ENCODE peak calls at places on chromosomes 4 and X, in ten cellular contexts. U is cardiac muscle cell, N is A673, A is IMR-90, P is breast epithelium, M is foreskin fibroblast, T is lower leg skin, Y is AG04450, Q is choroid plexus epithelial cell, Z is ascending aorta. I is an unnamed sample.

GRCh38 chrX:71998836-71999509 is 88.3 kb downstream of the NHSL2 start:
- DNase-seq in U (peak; percentile 31), N (peak; percentile 59), A (no peak), P (no peak), M (no peak), T (peak; percentile 82), Y (no peak), Q (no peak), Z (no peak), I (no peak)

GRCh38 chrX:10001496-10001895 is 34.3 kb downstream of the CLDN34 start:
- DNase-seq in U (no peak), N (no peak), A (no peak), P (no peak), M (no peak), T (no peak), Y (no peak), Q (no peak), Z (no peak), I (no peak)

GRCh38 chrX:122218666-122219065 is 965.4 kb upstream of the GRIA3 start:
- DNase-seq in U (no peak), N (no peak), A (no peak), P (no peak), M (no peak), T (no peak), Y (no peak), Q (no peak), Z (no peak), I (no peak)

GRCh38 chr4:158913766-158914165 is 144.9 kb downstream of the FNIP2 start:
- DNase-seq in U (no peak), N (no peak), A (no peak), P (no peak), M (peak; percentile 18), T (no peak), Y (no peak), Q (no peak), Z (no peak), I (no peak)

GRCh38 chrX:23511783-23512182 is 155.5 kb upstream of the PRDX4 start:
- DNase-seq in U (no peak), N (no peak), A (no peak), P (no peak), M (no peak), T (no peak), Y (no peak), Q (no peak), Z (no peak), I (no peak)

GRCh38 chr4:105990933-105991332 is 95.7 kb downstream of the NPNT start:
- DNase-seq in U (peak; percentile 41), N (no peak), A (peak; percentile 30), P (peak; percentile 91), M (peak; percentile 21), T (peak; percentile 89), Y (no peak), Q (peak; percentile 84), Z (peak; percentile 86), I (no peak)

GRCh38 chrX:8191022-8191421 is 20.0 kb upstream of the VCX2 start:
- DNase-seq in U (no peak), N (no peak), A (no peak), P (peak; percentile 55), M (no peak), T (peak; percentile 85), Y (no peak), Q (no peak), Z (no peak), I (no peak)

GRCh38 chr4:86048426-86048825 is 311.4 kb downstream of the MAPK10 start:
- DNase-seq in U (no peak), N (no peak), A (peak; percentile 40), P (no peak), M (peak; percentile 71), T (no peak), Y (no peak), Q (no peak), Z (no peak), I (peak; percentile 37)

GRCh38 chr4:184937030-184937710 is 81.1 kb upstream of the HELT start:
- DNase-seq in U (no peak), N (no peak), A (no peak), P (no peak), M (no peak), T (no peak), Y (no peak), Q (no peak), Z (no peak), I (no peak)

GRCh38 chr4:988726-989721 is 2.2 kb downstream of the IDUA start:
- DNase-seq in U (no peak), N (no peak), A (no peak), P (no peak), M (no peak), T (no peak), Y (no peak), Q (no peak), Z (peak; percentile 62), I (no peak)

GRCh38 chr4:10256203-10256602 is 139.6 kb upstream of the WDR1 start:
- DNase-seq in U (no peak), N (no peak), A (no peak), P (no peak), M (no peak), T (no peak), Y (no peak), Q (no peak), Z (no peak), I (no peak)

GRCh38 chr4:126264839-126265238 is 950.1 kb downstream of the FAT4 start:
- DNase-seq in U (peak; percentile 50), N (no peak), A (peak; percentile 59), P (no peak), M (peak; percentile 29), T (no peak), Y (no peak), Q (peak; percentile 73), Z (no peak), I (no peak)

GRCh38 chrX:39504850-39505259 is 592.9 kb downstream of the BCOR start:
- DNase-seq in U (peak; percentile 53), N (peak; percentile 47), A (no peak), P (no peak), M (no peak), T (no peak), Y (no peak), Q (peak; percentile 5), Z (no peak), I (no peak)

GRCh38 chrX:30530591-30530990 is 47.0 kb downstream of the TASL start:
- DNase-seq in U (peak; percentile 43), N (no peak), A (peak; percentile 60), P (no peak), M (no peak), T (no peak), Y (no peak), Q (peak; percentile 58), Z (no peak), I (no peak)

GRCh38 chrX:132631579-132632232 is 142.9 kb upstream of the MBNL3 start:
- DNase-seq in U (peak; percentile 53), N (peak; percentile 46), A (peak; percentile 40), P (no peak), M (no peak), T (no peak), Y (no peak), Q (peak; percentile 52), Z (no peak), I (no peak)

DNA sequence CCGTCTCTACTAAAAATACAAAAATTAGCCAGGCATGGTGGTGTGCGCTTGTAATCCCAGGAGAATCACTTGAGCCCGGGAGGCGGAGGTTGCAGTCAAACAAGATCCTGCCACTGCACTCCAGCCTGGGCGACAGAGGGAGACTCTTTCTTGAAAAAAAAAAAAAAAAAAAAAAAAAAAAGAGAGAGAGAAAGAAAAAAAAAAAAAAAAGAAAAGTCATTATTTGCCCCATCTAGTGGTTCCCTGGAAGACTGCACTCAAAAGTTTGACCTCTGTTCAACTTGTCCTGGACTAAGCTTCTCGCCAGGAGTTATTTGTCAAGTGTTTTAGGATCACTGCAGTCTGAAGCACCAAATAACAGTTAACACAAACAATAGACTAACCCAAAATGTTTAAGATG is 45.3 kb upstream of the KCTD8 start:
- DNase-seq in U (peak; percentile 6), N (peak; percentile 19), A (no peak), P (no peak), M (no peak), T (no peak), Y (no peak), Q (peak; percentile 15), Z (no peak), I (no peak)
- TF ChIP-seq CTCF in U (peak; percentile 34), N (peak; percentile 44), A (peak; percentile 41), P (no peak), M (peak; percentile 21), T (no peak), Y (peak; percentile 36), Q (peak; percentile 48), Z (no peak), I (peak; percentile 6)

DNA sequence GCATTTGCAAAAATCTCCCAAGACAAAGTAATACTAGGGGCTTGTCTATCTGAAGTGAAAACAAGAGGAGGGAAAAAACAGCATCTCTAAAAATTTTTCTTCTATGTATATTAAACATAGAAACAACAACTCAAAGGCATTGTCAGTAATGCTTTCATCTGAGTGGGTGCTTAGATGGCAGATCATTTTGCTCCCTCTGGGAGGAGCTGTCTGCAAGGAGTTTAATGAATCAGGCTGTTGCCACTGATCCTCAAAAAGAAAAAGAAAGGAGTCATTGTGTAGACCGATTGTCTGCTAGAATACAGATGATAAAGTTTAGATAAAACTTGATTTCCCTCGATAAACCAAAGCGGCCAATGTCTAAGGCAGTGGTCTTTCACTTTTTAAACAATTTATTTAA is 49.7 kb upstream of the KLHL8 start:
- DNase-seq in U (peak; percentile 75), N (peak; percentile 51), A (peak; percentile 52), P (no peak), M (peak; percentile 12), T (no peak), Y (peak; percentile 1), Q (peak; percentile 81), Z (no peak), I (no peak)
- TF ChIP-seq CTCF in U (peak; percentile 73), N (peak; percentile 66), A (peak; percentile 64), P (no peak), M (peak; percentile 54), T (no peak), Y (peak; percentile 60), Q (peak; percentile 85), Z (peak; percentile 47), I (peak; percentile 40)

DNA sequence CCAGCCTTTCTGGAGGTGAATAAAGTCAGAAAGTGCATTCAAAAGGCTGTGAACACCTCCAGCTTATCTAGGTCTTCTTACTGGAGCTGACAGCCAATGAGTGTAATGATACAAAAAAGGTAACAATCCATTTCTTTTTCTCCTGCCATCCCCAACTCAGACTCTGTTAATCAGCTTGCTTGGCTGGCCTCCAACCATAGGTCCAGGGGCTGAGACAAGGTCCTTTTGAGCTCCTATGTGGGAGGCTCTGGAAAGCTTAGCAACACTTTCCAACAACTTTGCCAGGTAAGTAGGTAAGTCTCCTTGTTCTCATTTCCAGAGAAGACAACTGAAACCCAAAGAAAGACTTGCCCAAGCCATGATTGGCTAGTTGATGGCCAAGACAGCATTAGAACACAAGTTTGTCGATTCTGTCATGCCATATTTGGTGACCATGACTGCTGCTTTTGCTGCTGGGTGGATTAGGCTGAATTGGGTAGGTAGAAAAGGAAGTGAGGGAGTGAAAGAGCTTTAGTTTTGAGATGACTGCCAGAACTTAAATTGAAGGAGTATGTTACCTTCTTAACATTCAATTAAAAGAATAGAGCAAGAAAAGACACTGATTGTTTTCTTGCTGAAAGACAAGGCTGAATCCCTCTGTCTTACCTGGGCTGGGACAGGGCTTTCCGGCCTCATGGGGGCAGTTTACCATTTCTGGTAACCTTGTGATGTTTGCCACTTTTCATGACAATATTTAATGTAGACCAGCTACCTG is 22.8 kb downstream of the VSIG4 start:
- DNase-seq in U (no peak), N (no peak), A (no peak), P (no peak), M (no peak), T (no peak), Y (no peak), Q (no peak), Z (no peak), I (no peak)
- TF ChIP-seq CTCF in U (no peak), N (no peak), A (no peak), P (no peak), M (no peak), T (no peak), Y (no peak), Q (no peak), Z (no peak), I (no peak)

GRCh38 chr4:8917868-8918783 is 46.5 kb upstream of the HMX1 start:
- DNase-seq in U (peak; percentile 45), N (peak; percentile 73), A (peak; percentile 19), P (peak; percentile 75), M (peak; percentile 13), T (peak; percentile 91), Y (no peak), Q (peak; percentile 53), Z (peak; percentile 63), I (no peak)
- TF ChIP-seq CTCF in U (peak; percentile 87), N (peak; percentile 89), A (peak; percentile 70), P (peak; percentile 75), M (peak; percentile 81), T (peak; percentile 61), Y (peak; percentile 71), Q (peak; percentile 87), Z (peak; percentile 73), I (peak; percentile 90)